ENCODE peak calls at places on chromosomes 6 and 20, in five cellular contexts. One of them, this sample, is unnamed. For H3K9me3, the result is how much of the 10 kb centered on the place peaks cover.

GRCh38 chr20:5720696-5721095 is 29.5 kb upstream of the SHLD1 start:
- DNase-seq in tibial nerve: no peak
- DNase-seq in breast epithelium: no peak
- DNase-seq in body of pancreas: no peak
- DNase-seq in A549: no peak
- DNase-seq in this sample: no peak

GRCh38 chr6:158847786-158848185 is 28.6 kb upstream of the EZR start:
- DNase-seq in tibial nerve: no peak
- DNase-seq in breast epithelium: no peak
- DNase-seq in body of pancreas: no peak
- DNase-seq in A549: no peak
- DNase-seq in this sample: no peak

GRCh38 chr6:142030115-142030619 is 102.6 kb upstream of the GJE1 start:
- DNase-seq in tibial nerve: no peak
- DNase-seq in breast epithelium: no peak
- DNase-seq in body of pancreas: no peak
- DNase-seq in A549: no peak
- DNase-seq in this sample: no peak

GRCh38 chr20:57195023-57195758 is 71.2 kb downstream of the BMP7 start:
- DNase-seq in tibial nerve: no peak
- DNase-seq in breast epithelium: peak
- DNase-seq in body of pancreas: no peak
- DNase-seq in A549: no peak
- DNase-seq in this sample: no peak

GRCh38 chr20:56689852-56690485 is 60.9 kb downstream of the TFAP2C start:
- DNase-seq in tibial nerve: no peak
- DNase-seq in breast epithelium: peak
- DNase-seq in body of pancreas: no peak
- DNase-seq in A549: no peak
- DNase-seq in this sample: no peak

GRCh38 chr6:112183271-112183671 is 71.1 kb downstream of the LAMA4 start:
- DNase-seq in tibial nerve: no peak
- DNase-seq in breast epithelium: no peak
- DNase-seq in body of pancreas: no peak
- DNase-seq in A549: no peak
- DNase-seq in this sample: no peak

GRCh38 chr20:63117661-63118302 is 98.1 kb downstream of the YTHDF1 start:
- DNase-seq in tibial nerve: no peak
- DNase-seq in breast epithelium: no peak
- DNase-seq in body of pancreas: no peak
- DNase-seq in A549: no peak
- DNase-seq in this sample: no peak

GRCh38 chr20:4897600-4897999 is 103.7 kb downstream of the SLC23A2 start:
- DNase-seq in tibial nerve: no peak
- DNase-seq in breast epithelium: no peak
- DNase-seq in body of pancreas: no peak
- DNase-seq in A549: no peak
- DNase-seq in this sample: no peak

GRCh38 chr6:91678679-91679078 is 1091.8 kb upstream of the MAP3K7 start:
- DNase-seq in tibial nerve: no peak
- DNase-seq in breast epithelium: no peak
- DNase-seq in body of pancreas: no peak
- DNase-seq in A549: no peak
- DNase-seq in this sample: no peak
- TF ChIP-seq POLR2A in tibial nerve: no peak
- TF ChIP-seq POLR2A in breast epithelium: no peak
- TF ChIP-seq POLR2A in body of pancreas: no peak
- TF ChIP-seq POLR2A in A549: no peak
- TF ChIP-seq POLR2A in this sample: no peak

GRCh38 chr6:31462026-31462963 is 35.6 kb upstream of the MICB start:
- DNase-seq in tibial nerve: no peak
- DNase-seq in breast epithelium: no peak
- DNase-seq in body of pancreas: no peak
- DNase-seq in A549: no peak
- DNase-seq in this sample: peak

GRCh38 chr6:31465185-31465536 is 32.8 kb upstream of the MICB start:
- DNase-seq in tibial nerve: no peak
- DNase-seq in breast epithelium: no peak
- DNase-seq in body of pancreas: no peak
- DNase-seq in A549: no peak
- DNase-seq in this sample: no peak

GRCh38 chr6:31464252-31465184 is 33.4 kb upstream of the MICB start:
- DNase-seq in tibial nerve: no peak
- DNase-seq in breast epithelium: no peak
- DNase-seq in body of pancreas: no peak
- DNase-seq in A549: no peak
- DNase-seq in this sample: no peak

GRCh38 chr6:31465718-31466117 is 32.2 kb upstream of the MICB start:
- DNase-seq in tibial nerve: no peak
- DNase-seq in breast epithelium: no peak
- DNase-seq in body of pancreas: no peak
- DNase-seq in A549: no peak
- DNase-seq in this sample: no peak

GRCh38 chr6:31462964-31463940 is 34.7 kb upstream of the MICB start:
- DNase-seq in tibial nerve: peak
- DNase-seq in breast epithelium: peak
- DNase-seq in body of pancreas: peak
- DNase-seq in A549: peak
- DNase-seq in this sample: peak
- H3K4me3 ChIP-seq in tibial nerve: peak
- H3K4me3 ChIP-seq in breast epithelium: peak
- H3K4me3 ChIP-seq in body of pancreas: no peak
- H3K4me3 ChIP-seq in A549: peak
- H3K4me3 ChIP-seq in this sample: peak

DNA sequence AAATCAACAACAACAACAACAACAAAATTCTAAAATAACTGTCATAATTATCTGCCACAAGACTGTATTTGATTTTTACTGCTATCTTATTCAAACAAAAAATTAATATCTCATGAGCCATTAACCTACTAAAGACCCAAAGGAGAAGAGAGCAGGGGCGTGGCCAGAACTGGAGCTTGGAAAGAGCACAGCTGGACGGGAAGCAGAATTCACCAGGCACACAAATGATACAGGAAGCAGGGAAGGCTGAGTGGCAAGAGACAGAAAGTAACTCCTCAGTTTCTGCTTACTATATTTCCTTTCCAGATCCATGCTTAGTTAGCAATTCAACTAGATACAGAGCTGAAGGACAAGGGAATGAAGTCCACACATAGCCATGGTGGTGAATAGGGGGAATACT is 54.4 kb downstream of the FKBP5 start:
- DNase-seq in tibial nerve: no peak
- DNase-seq in breast epithelium: no peak
- DNase-seq in body of pancreas: peak
- DNase-seq in A549: no peak
- DNase-seq in this sample: no peak
- H3K9me3 ChIP-seq in tibial nerve: under half
- H3K9me3 ChIP-seq in breast epithelium: under half
- H3K9me3 ChIP-seq in body of pancreas: under half
- H3K9me3 ChIP-seq in A549: under half
- H3K9me3 ChIP-seq in this sample: under half

DNA sequence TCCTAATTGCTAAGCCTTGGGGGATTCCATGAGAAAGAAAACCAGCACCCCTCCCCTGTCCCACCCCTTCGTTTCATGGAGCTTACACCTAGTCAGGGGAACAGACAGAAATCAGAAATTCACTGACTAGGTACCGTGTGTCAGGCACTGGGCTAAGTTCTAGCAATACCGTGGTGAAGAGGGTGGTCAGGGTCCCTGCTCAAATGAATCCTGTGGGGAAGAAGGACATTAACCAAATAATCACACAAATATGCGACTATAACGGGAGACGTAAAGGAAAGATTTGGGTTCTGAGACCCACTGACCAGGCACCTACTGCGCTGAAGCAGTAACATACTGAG is 65.1 kb upstream of the TOP1 start:
- DNase-seq in tibial nerve: no peak
- DNase-seq in breast epithelium: no peak
- DNase-seq in body of pancreas: no peak
- DNase-seq in A549: no peak
- DNase-seq in this sample: no peak
- TF ChIP-seq POLR2A in tibial nerve: no peak
- TF ChIP-seq POLR2A in breast epithelium: no peak
- TF ChIP-seq POLR2A in body of pancreas: no peak
- TF ChIP-seq POLR2A in A549: no peak
- TF ChIP-seq POLR2A in this sample: no peak

GRCh38 chr6:139335447-139336210 is 38.8 kb downstream of the CITED2 start:
- DNase-seq in tibial nerve: no peak
- DNase-seq in breast epithelium: no peak
- DNase-seq in body of pancreas: no peak
- DNase-seq in A549: no peak
- DNase-seq in this sample: no peak
- H3K4me3 ChIP-seq in tibial nerve: no peak
- H3K4me3 ChIP-seq in breast epithelium: peak
- H3K4me3 ChIP-seq in body of pancreas: no peak
- H3K4me3 ChIP-seq in A549: no peak
- H3K4me3 ChIP-seq in this sample: no peak

GRCh38 chr20:29298271-29298590 is 1959.2 kb upstream of the DEFB115 start:
- DNase-seq in tibial nerve: no peak
- DNase-seq in breast epithelium: no peak
- DNase-seq in body of pancreas: no peak
- DNase-seq in A549: no peak
- DNase-seq in this sample: no peak
- H3K9me3 ChIP-seq in tibial nerve: under half
- H3K9me3 ChIP-seq in breast epithelium: half or more
- H3K9me3 ChIP-seq in body of pancreas: under half
- H3K9me3 ChIP-seq in A549: under half
- H3K9me3 ChIP-seq in this sample: under half